ENCODE peak calls at places on chromosomes 1 and 21, in seven cellular contexts. F, V, E, J, K, G and H are unnamed samples.

GRCh38 chr1:109498161-109498801 is 4.4 kb downstream of the CYB561D1 start:
- DNase-seq in F (no peak), G (peak; percentile 24), K (no peak), V (peak; percentile 84), J (no peak), E (no peak), H (no peak)

GRCh38 chr1:38958967-38959366 is 17.3 kb upstream of the RHBDL2 start:
- DNase-seq in F (peak; percentile 15), E (no peak), V (no peak), K (no peak), J (no peak), G (no peak), H (no peak)

GRCh38 chr1:25926731-25927496 is 20.7 kb upstream of the STMN1 start:
- DNase-seq in F (no peak), J (no peak), G (no peak), E (no peak), K (no peak), V (peak; percentile 50), H (no peak)

GRCh38 chr21:42187976-42188653 is 30.8 kb upstream of the ABCG1 start:
- DNase-seq in V (no peak), E (peak; percentile 77), F (no peak), G (peak; percentile 75), J (peak; percentile 50), K (no peak), H (no peak)

GRCh38 chr1:227351443-227351842 is 33.2 kb upstream of the CDC42BPA start:
- DNase-seq in G (no peak), E (no peak), F (no peak), V (no peak), J (no peak), K (no peak), H (peak; percentile 44)

GRCh38 chr1:198387587-198387986 is 152.9 kb downstream of the ATP6V1G3 start:
- DNase-seq in E (no peak), V (no peak), K (no peak), F (peak; percentile 61), J (no peak), G (no peak), H (no peak)

GRCh38 chr1:8905582-8906191 is 27.2 kb upstream of the ENO1 start:
- DNase-seq in G (no peak), F (no peak), V (no peak), E (no peak), J (no peak), K (no peak), H (no peak)

GRCh38 chr1:224617410-224618361 is 1.6 kb downstream of the CNIH3 start:
- DNase-seq in G (no peak), K (no peak), V (peak; percentile 50), F (no peak), J (no peak), E (no peak), H (no peak)

GRCh38 chr1:119795471-119795870 is 15.8 kb downstream of the REG4 start:
- DNase-seq in G (no peak), E (no peak), V (no peak), J (no peak), K (no peak), F (no peak), H (no peak)

GRCh38 chr1:78536427-78536826 is 45.7 kb downstream of the PTGFR start:
- DNase-seq in F (no peak), V (no peak), J (no peak), E (no peak), K (no peak), G (no peak), H (no peak)

GRCh38 chr1:109793486-109794318 is 30.0 kb upstream of the EPS8L3 start:
- DNase-seq in F (no peak), G (peak; percentile 40), E (peak; percentile 65), V (peak; percentile 45), J (peak; percentile 30), K (peak; percentile 70), H (no peak)

GRCh38 chr1:179141592-179142244 is 59.8 kb downstream of the TOR3A start:
- DNase-seq in G (no peak), J (no peak), F (no peak), K (no peak), E (no peak), V (no peak), H (no peak)

GRCh38 chr1:14519976-14520375 is 78.5 kb upstream of the KAZN start:
- DNase-seq in E (no peak), V (no peak), K (no peak), G (no peak), J (no peak), F (no peak), H (no peak)

GRCh38 chr1:87560961-87561360 is 232.3 kb downstream of the LMO4 start:
- DNase-seq in F (no peak), E (no peak), K (no peak), V (no peak), G (no peak), J (no peak), H (no peak)

GRCh38 chr1:47577310-47578025 is 139.6 kb downstream of the FOXD2 start:
- DNase-seq in K (peak; percentile 48), E (no peak), F (no peak), J (no peak), V (no peak), G (no peak), H (no peak)

GRCh38 chr1:47579809-47580208 is 142.0 kb downstream of the FOXD2 start:
- DNase-seq in K (no peak), V (no peak), G (no peak), J (no peak), E (no peak), F (no peak), H (no peak)

GRCh38 chr1:47576758-47577115 is 138.9 kb downstream of the FOXD2 start:
- DNase-seq in G (no peak), E (no peak), K (no peak), V (no peak), J (no peak), F (no peak), H (no peak)

GRCh38 chr1:47578862-47579419 is 141.1 kb downstream of the FOXD2 start:
- DNase-seq in J (no peak), F (no peak), K (peak; percentile 26), E (no peak), G (no peak), V (no peak), H (no peak)

DNA sequence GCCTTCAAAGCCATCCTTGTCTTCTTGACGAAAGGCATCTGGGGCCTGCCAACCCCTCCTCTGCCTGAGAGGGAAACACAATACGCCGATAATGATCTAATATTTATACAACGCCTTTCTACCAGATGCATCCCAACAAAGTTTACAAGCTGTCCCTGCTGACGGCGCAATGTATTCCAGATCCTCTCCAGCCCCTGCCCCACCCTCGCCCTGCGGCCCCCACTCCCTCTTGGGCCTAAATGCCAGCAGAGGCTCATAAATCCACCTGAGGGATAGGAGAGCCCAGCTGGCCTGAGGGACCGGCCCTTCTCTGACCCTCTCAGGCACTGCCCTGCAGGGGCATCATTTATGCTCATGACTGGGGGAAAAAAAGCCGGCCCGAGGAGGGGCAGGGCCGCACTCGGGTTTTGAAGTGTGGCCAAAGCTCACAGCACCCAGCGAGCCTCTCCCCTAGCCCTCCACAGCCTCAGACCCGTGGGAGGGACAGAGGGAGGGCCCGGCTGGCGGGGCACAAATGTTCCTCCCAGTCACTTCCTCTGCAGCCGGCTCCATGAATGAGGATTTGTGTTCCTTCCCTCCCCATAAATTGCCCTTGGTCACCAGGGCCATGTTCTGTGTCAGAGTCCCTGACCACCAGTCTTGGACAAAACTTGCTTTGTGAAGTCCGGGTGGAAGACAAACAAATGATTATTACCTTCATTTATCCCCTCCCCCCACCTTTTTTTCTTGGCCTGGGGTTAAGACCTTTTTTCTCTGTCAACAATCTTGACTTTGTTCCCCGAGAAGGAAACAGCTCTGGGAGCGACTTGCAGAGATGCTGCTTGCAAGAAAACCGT is 140.4 kb downstream of the FOXD2 start:
- DNase-seq in F (no peak), V (peak; percentile 17), E (peak; percentile 77), G (no peak), K (peak; percentile 54), J (no peak), H (no peak)
- TF ChIP-seq POLR2AphosphoS5 in F (no peak), V (no peak), E (no peak), G (peak; percentile 50), K (no peak), J (no peak), H (no peak)

GRCh38 chr1:153535664-153536585 is at the start of gene S100A6:
- DNase-seq in V (peak; percentile 56), J (peak; percentile 81), G (peak; percentile 95), F (peak; percentile 41), K (peak; percentile 96), E (peak; percentile 97), H (peak; percentile 82)
- TF ChIP-seq POLR2AphosphoS5 in V (peak; percentile 36), J (peak; percentile 89), G (peak; percentile 98), F (no peak), K (peak; percentile 69), E (peak; percentile 92), H (peak; percentile 79)

GRCh38 chr1:207314836-207315235 is 6.6 kb upstream of the CD55 start:
- DNase-seq in J (no peak), G (no peak), E (no peak), F (no peak), V (no peak), K (no peak), H (no peak)

GRCh38 chr1:207311888-207312603 is 9.4 kb upstream of the CD55 start:
- DNase-seq in J (no peak), F (no peak), K (no peak), V (no peak), E (no peak), G (no peak), H (no peak)

GRCh38 chr1:207312604-207312920 is 8.9 kb upstream of the CD55 start:
- DNase-seq in V (no peak), K (no peak), E (no peak), G (no peak), F (no peak), J (no peak), H (no peak)

GRCh38 chr1:207315435-207315834 is 6.0 kb upstream of the CD55 start:
- DNase-seq in F (no peak), E (no peak), G (no peak), V (no peak), K (no peak), J (no peak), H (no peak)

GRCh38 chr1:207313131-207313530 is 8.3 kb upstream of the CD55 start:
- DNase-seq in V (no peak), G (no peak), F (no peak), K (no peak), J (no peak), E (no peak), H (no peak)
- TF ChIP-seq POLR2AphosphoS5 in V (no peak), G (no peak), F (no peak), K (no peak), J (no peak), E (no peak), H (no peak)

GRCh38 chr1:153749408-153750005 is 21.7 kb downstream of the INTS3 start:
- DNase-seq in K (peak; percentile 93), F (peak; percentile 70), V (peak; percentile 88), G (peak; percentile 96), E (peak; percentile 95), J (peak; percentile 89), H (peak; percentile 83)

GRCh38 chr1:153750026-153750995 is 22.5 kb downstream of the INTS3 start:
- DNase-seq in K (no peak), F (no peak), V (peak; percentile 31), G (peak; percentile 79), J (no peak), E (peak; percentile 77), H (no peak)

GRCh38 chr1:153752072-153752471 is 23.1 kb upstream of the SLC27A3 start:
- DNase-seq in F (no peak), E (no peak), G (no peak), J (no peak), K (no peak), V (no peak), H (no peak)

GRCh38 chr1:153754266-153754665 is 20.9 kb upstream of the SLC27A3 start:
- DNase-seq in V (no peak), F (no peak), E (no peak), J (no peak), G (no peak), K (no peak), H (no peak)

GRCh38 chr1:153752561-153753195 is 22.5 kb upstream of the SLC27A3 start:
- DNase-seq in E (peak; percentile 92), K (peak; percentile 85), F (no peak), V (no peak), J (no peak), G (no peak), H (no peak)
- TF ChIP-seq POLR2AphosphoS5 in E (peak; percentile 60), K (no peak), F (no peak), V (no peak), J (no peak), G (no peak), H (no peak)